ENCODE peak calls at places on chromosomes 4 and X, in ten cellular contexts. V is astrocyte of the cerebellum; C is GM23338; A is WTC11; F is GM03348; M is RCC 7860; B is adrenal gland; K is activated T-helper 1 cell treated with anti-CD3 and anti-CD28 coated beads, Interleukin-12 subunit alpha, Interleukin-12 subunit beta, Interleukin-2, Interleukin-4 antibody, amounts not matched to agents 30 ng/mL and 10 ng/mL and 1 ng/mL, durations not matched to agents 14 hours and 24 hours and 36 hours; P is activated gamma-delta T cell treated with anti-CD3 and anti-CD28 coated beads, Interleukin-2, amount 50 U/mL, for 16 hours; D is NCI-H1092. E is an unnamed sample.

GRCh38 chr4:92514632-92515031 is 210.9 kb downstream of the GRID2 start:
- DNase-seq in C (no peak), B (no peak), A (no peak), F (no peak), K (no peak), V (no peak), M (no peak), P (no peak), D (no peak), E (no peak)

GRCh38 chrX:133645977-133646750 is 230.9 kb upstream of the GPC4 start:
- DNase-seq in C (no peak), V (peak; percentile 58), M (no peak), D (no peak), K (no peak), F (peak; percentile 73), P (no peak), B (no peak), A (no peak), E (no peak)

GRCh38 chr4:46648088-46648744 is 258.3 kb upstream of the GABRA2 start:
- DNase-seq in A (peak; percentile 63), M (peak; percentile 29), P (no peak), V (peak; percentile 3), D (no peak), K (no peak), C (peak; percentile 87), F (no peak), B (no peak), E (peak; percentile 35)

GRCh38 chr4:169132561-169133305 is 122.7 kb upstream of the CBR4 start:
- DNase-seq in B (no peak), C (no peak), F (no peak), P (no peak), V (no peak), A (no peak), D (no peak), M (no peak), K (no peak), E (no peak)

GRCh38 chrX:65866146-65866545 is 173.7 kb downstream of the VSIG4 start:
- DNase-seq in M (no peak), F (no peak), K (peak; percentile 31), P (no peak), C (no peak), B (no peak), A (no peak), D (no peak), V (no peak), E (no peak)

GRCh38 chr4:172982151-172982590 is 186.4 kb upstream of the GALNT7 start:
- DNase-seq in M (no peak), V (peak; percentile 78), F (peak; percentile 40), D (no peak), A (no peak), C (no peak), P (no peak), B (peak; percentile 14), K (no peak), E (no peak)

GRCh38 chr4:54784188-54784671 is 126.5 kb downstream of the KIT start:
- DNase-seq in P (no peak), C (no peak), K (no peak), D (no peak), A (no peak), F (peak; percentile 88), B (peak; percentile 47), M (no peak), V (peak; percentile 54), E (no peak)

GRCh38 chrX:123173833-123174232 is 10.2 kb upstream of the GRIA3 start:
- DNase-seq in B (no peak), P (no peak), F (no peak), V (no peak), K (no peak), A (no peak), D (no peak), M (no peak), C (peak; percentile 39), E (no peak)

GRCh38 chr4:53714377-53715140 is 123.3 kb upstream of the LNX1 start:
- DNase-seq in C (no peak), K (no peak), B (no peak), A (no peak), F (peak; percentile 61), M (no peak), V (no peak), D (no peak), P (no peak), E (no peak)

GRCh38 chrX:110320588-110320987 is 2.7 kb upstream of the AMMECR1 start:
- DNase-seq in P (no peak), B (peak; percentile 10), F (no peak), A (no peak), M (no peak), D (no peak), K (no peak), V (no peak), C (peak; percentile 12), E (no peak)

GRCh38 chr4:6665320-6665654 is 24.8 kb downstream of the MRFAP1 start:
- DNase-seq in K (no peak), P (no peak), A (no peak), C (no peak), M (no peak), D (no peak), F (no peak), B (no peak), V (no peak), E (no peak)

GRCh38 chrX:112935029-112935428 is 94.4 kb upstream of the AMOT start:
- DNase-seq in V (no peak), M (no peak), C (no peak), F (no peak), P (no peak), B (no peak), K (no peak), D (no peak), A (no peak), E (no peak)

GRCh38 chrX:48897157-48897620 is 379 bp downstream of the TIMM17B start:
- DNase-seq in K (peak; percentile 47), A (peak; percentile 83), V (no peak), B (peak; percentile 91), F (peak; percentile 67), M (peak; percentile 60), D (peak; percentile 83), P (no peak), C (peak; percentile 93), E (peak; percentile 93)

GRCh38 chr4:86741841-86742240 is 107.3 kb downstream of the SLC10A6 start:
- DNase-seq in B (no peak), M (peak; percentile 6), A (no peak), F (no peak), C (no peak), K (no peak), P (no peak), D (no peak), V (no peak), E (no peak)

GRCh38 chr4:140861359-140862181 is 105.4 kb upstream of the TBC1D9 start:
- DNase-seq in D (peak; percentile 71), F (peak; percentile 72), M (peak; percentile 35), C (peak; percentile 83), P (peak; percentile 7), V (peak; percentile 91), A (peak; percentile 50), K (peak; percentile 28), B (peak; percentile 72), E (peak; percentile 33)

GRCh38 chr4:27789768-27790167 is 929.1 kb downstream of the STIM2 start:
- DNase-seq in P (no peak), D (no peak), K (no peak), F (peak; percentile 29), A (no peak), M (no peak), C (no peak), B (no peak), V (no peak), E (no peak)

GRCh38 chrX:31436424-31436823 is 364.6 kb upstream of the FTHL17 start:
- DNase-seq in F (no peak), V (no peak), M (no peak), A (no peak), D (no peak), C (no peak), B (no peak), K (no peak), P (no peak), E (no peak)

GRCh38 chr4:87649980-87650379 is at the start of gene DMP1:
- DNase-seq in A (no peak), D (no peak), V (no peak), P (no peak), B (no peak), F (no peak), C (no peak), M (no peak), K (no peak), E (no peak)

GRCh38 chrX:29852767-29853166 is 362.6 kb upstream of the MAGEB2 start:
- DNase-seq in F (peak; percentile 1), K (no peak), P (no peak), M (no peak), V (no peak), A (no peak), D (no peak), C (no peak), B (no peak), E (no peak)

GRCh38 chr4:105637409-105638258 is 70.9 kb downstream of the INTS12 start:
- DNase-seq in D (peak; percentile 12), V (peak; percentile 40), B (peak; percentile 59), F (no peak), C (no peak), P (no peak), A (no peak), M (no peak), K (no peak), E (no peak)

GRCh38 chr4:69781458-69782418 is 21.3 kb upstream of the SULT1B1 start:
- DNase-seq in V (no peak), P (no peak), M (no peak), C (no peak), F (no peak), D (peak; percentile 29), A (no peak), B (no peak), K (no peak), E (no peak)

GRCh38 chrX:107542500-107542899 is 85.8 kb upstream of the PRPS1 start:
- DNase-seq in A (peak; percentile 14), B (no peak), P (no peak), K (no peak), D (peak; percentile 46), F (peak; percentile 21), M (no peak), V (no peak), C (peak; percentile 71), E (peak; percentile 27)

GRCh38 chr4:69689530-69690111 is 36.6 kb upstream of the UGT2A1 start:
- DNase-seq in B (no peak), D (no peak), K (no peak), C (peak; percentile 39), M (no peak), F (peak; percentile 42), V (peak; percentile 3), A (no peak), P (no peak), E (peak; percentile 1)

GRCh38 chr4:151540728-151541437 is 131.9 kb downstream of the FHIP1A start:
- DNase-seq in P (no peak), F (peak; percentile 56), B (peak; percentile 11), A (no peak), C (no peak), V (peak; percentile 80), M (peak; percentile 82), D (peak; percentile 31), K (no peak), E (no peak)

GRCh38 chr4:92304636-92305035 is 870 bp downstream of the GRID2 start:
- DNase-seq in K (no peak), C (peak; percentile 60), B (no peak), M (no peak), P (no peak), F (peak; percentile 2), A (peak; percentile 24), V (no peak), D (no peak), E (peak; percentile 45)

GRCh38 chrX:153769865-153770605 is 6.0 kb downstream of the PLXNB3 start:
- DNase-seq in B (peak; percentile 7), P (no peak), C (no peak), K (no peak), F (no peak), A (no peak), V (no peak), D (no peak), M (no peak), E (peak; percentile 65)

GRCh38 chr4:183550345-183551080 is 45.7 kb downstream of the ING2 start:
- DNase-seq in M (no peak), D (no peak), P (no peak), B (no peak), A (no peak), K (no peak), F (no peak), V (no peak), C (no peak), E (no peak)

GRCh38 chrX:154918060-154918483 is 31.9 kb downstream of the F8A1 start:
- DNase-seq in M (peak; percentile 34), F (peak; percentile 61), B (peak; percentile 65), V (peak; percentile 70), P (no peak), A (peak; percentile 39), K (peak; percentile 1), D (peak; percentile 54), C (peak; percentile 72), E (peak; percentile 63)